ENCODE peak calls at places on chromosomes 7 and 10, in seven cellular contexts. K, H, U, G, Y, S and E are unnamed samples. For H3K27me3, the result is how much of the 10 kb centered on the place peaks cover.

GRCh38 chr10:72263613-72264241 is 10.0 kb upstream of the DDIT4 start:
- DNase-seq in K (no peak), H (no peak), U (no peak), G (no peak), Y (no peak), S (no peak), E (no peak)

GRCh38 chr7:130695840-130696239 is 9.5 kb upstream of the TSGA13 start:
- DNase-seq in K (no peak), H (peak), U (no peak), G (peak), Y (peak), S (no peak), E (peak)

GRCh38 chr7:68438811-68439210 is 1159.5 kb upstream of the AUTS2 start:
- DNase-seq in K (no peak), H (no peak), U (no peak), G (no peak), Y (no peak), S (no peak), E (no peak)

GRCh38 chr7:94510582-94511456 is 1.2 kb downstream of the CASD1 start:
- DNase-seq in K (peak), H (peak), U (peak), G (peak), Y (peak), S (no peak), E (peak)

GRCh38 chr7:47591655-47592572 is 10.0 kb upstream of the TNS3 start:
- DNase-seq in K (no peak), H (no peak), U (no peak), G (peak), Y (peak), S (peak), E (peak)

GRCh38 chr7:5514440-5515035 is 90.9 kb upstream of the TNRC18 start:
- DNase-seq in K (no peak), H (no peak), U (no peak), G (no peak), Y (peak), S (peak), E (peak)

GRCh38 chr7:100489824-100490223 is 6.1 kb downstream of the NYAP1 start:
- DNase-seq in K (peak), H (peak), U (peak), G (peak), Y (peak), S (peak), E (peak)

GRCh38 chr7:51010534-51010933 is 227.8 kb upstream of the GRB10 start:
- DNase-seq in K (no peak), H (no peak), U (no peak), G (no peak), Y (no peak), S (no peak), E (no peak)

GRCh38 chr7:116525913-116526857 is 1.3 kb downstream of the CAV1 start:
- DNase-seq in K (no peak), H (peak), U (peak), G (peak), Y (peak), S (peak), E (peak)

GRCh38 chr7:2521952-2522591 is 2.5 kb downstream of the LFNG start:
- DNase-seq in K (no peak), H (no peak), U (no peak), G (no peak), Y (no peak), S (peak), E (peak)

GRCh38 chr10:124657806-124658205 is 86.4 kb downstream of the FAM53B start:
- DNase-seq in K (no peak), H (no peak), U (no peak), G (no peak), Y (peak), S (no peak), E (peak)

GRCh38 chr7:103640031-103640779 is 194.2 kb upstream of the SLC26A5 start:
- DNase-seq in K (no peak), H (no peak), U (no peak), G (no peak), Y (peak), S (no peak), E (no peak)

GRCh38 chr10:59805043-59805442 is 51.8 kb upstream of the MRLN start:
- DNase-seq in K (peak), H (peak), U (peak), G (peak), Y (peak), S (no peak), E (peak)

GRCh38 chr10:84138478-84139125 is 707 bp upstream of the GHITM start:
- DNase-seq in K (no peak), H (no peak), U (no peak), G (no peak), Y (peak), S (no peak), E (peak)

GRCh38 chr10:104080762-104081161 is 4.9 kb downstream of the COL17A1 start:
- DNase-seq in K (no peak), H (peak), U (no peak), G (peak), Y (peak), S (no peak), E (peak)

GRCh38 chr10:364267-364775 is 229.1 kb downstream of the ZMYND11 start:
- DNase-seq in K (no peak), H (no peak), U (no peak), G (no peak), Y (no peak), S (no peak), E (no peak)

GRCh38 chr7:102122026-102122425 is 164.6 kb upstream of the SH2B2 start:
- DNase-seq in K (no peak), H (no peak), U (no peak), G (no peak), Y (peak), S (no peak), E (peak)

GRCh38 chr10:22629843-22630228 is 84.5 kb downstream of the PIP4K2A start:
- DNase-seq in K (no peak), H (no peak), U (no peak), G (peak), Y (no peak), S (no peak), E (peak)

GRCh38 chr10:22630229-22631174 is 83.9 kb downstream of the PIP4K2A start:
- DNase-seq in K (no peak), H (no peak), U (no peak), G (peak), Y (peak), S (no peak), E (peak)

GRCh38 chr10:22631646-22632278 is 82.6 kb downstream of the PIP4K2A start:
- DNase-seq in K (no peak), H (no peak), U (no peak), G (no peak), Y (peak), S (peak), E (peak)

GRCh38 chr10:22633106-22633505 is 81.3 kb downstream of the PIP4K2A start:
- DNase-seq in K (no peak), H (no peak), U (no peak), G (no peak), Y (no peak), S (peak), E (no peak)

DNA sequence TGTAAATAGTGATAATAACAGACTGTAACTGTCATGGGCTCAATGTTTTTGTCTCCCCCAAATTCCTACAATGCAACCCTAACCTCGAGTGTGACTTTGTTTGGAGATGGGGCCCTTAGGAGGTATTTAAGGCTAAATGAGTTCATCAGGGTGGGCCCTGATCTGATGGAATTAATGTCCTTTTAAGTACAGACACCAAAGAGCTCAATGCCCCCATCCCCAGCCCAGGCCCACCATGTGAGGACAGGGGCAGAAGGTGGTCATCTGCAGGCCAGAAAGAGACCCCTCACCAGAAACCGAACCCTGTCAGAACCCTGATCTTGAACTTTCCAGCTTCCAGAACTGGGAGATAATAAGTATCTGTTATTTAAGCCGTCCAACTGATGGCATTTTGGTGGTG is 83.2 kb downstream of the PIP4K2A start:
- DNase-seq in K (no peak), H (no peak), U (no peak), G (no peak), Y (no peak), S (no peak), E (no peak)
- H3K9ac ChIP-seq in K (no peak), H (no peak), U (no peak), G (no peak), Y (no peak), S (no peak), E (no peak)

GRCh38 chr10:50992972-50993766 is 81.1 kb upstream of the PRKG1 start:
- DNase-seq in K (no peak), H (no peak), U (peak), G (peak), Y (peak), S (no peak), E (peak)
- H3K27me3 ChIP-seq in K (under half), H (under half), U (under half), G (under half), Y (under half), S (under half), E (under half)

GRCh38 chr10:130905386-130905785 is 406.1 kb downstream of the TCERG1L start:
- DNase-seq in K (no peak), H (no peak), U (no peak), G (no peak), Y (no peak), S (no peak), E (no peak)
- H3K18ac ChIP-seq in K (no peak), H (no peak), U (no peak), G (no peak), Y (no peak), S (no peak), E (no peak)

GRCh38 chr10:35391954-35392262 is 55.6 kb downstream of the CCNY start:
- DNase-seq in K (no peak), H (no peak), U (no peak), G (no peak), Y (no peak), S (no peak), E (no peak)

GRCh38 chr10:35392482-35393230 is 56.3 kb downstream of the CCNY start:
- DNase-seq in K (no peak), H (no peak), U (no peak), G (no peak), Y (no peak), S (no peak), E (no peak)

GRCh38 chr10:35390843-35391152 is 54.5 kb downstream of the CCNY start:
- DNase-seq in K (no peak), H (no peak), U (no peak), G (no peak), Y (no peak), S (no peak), E (no peak)

GRCh38 chr10:35390441-35390840 is 54.1 kb downstream of the CCNY start:
- DNase-seq in K (no peak), H (no peak), U (no peak), G (no peak), Y (no peak), S (no peak), E (no peak)

DNA sequence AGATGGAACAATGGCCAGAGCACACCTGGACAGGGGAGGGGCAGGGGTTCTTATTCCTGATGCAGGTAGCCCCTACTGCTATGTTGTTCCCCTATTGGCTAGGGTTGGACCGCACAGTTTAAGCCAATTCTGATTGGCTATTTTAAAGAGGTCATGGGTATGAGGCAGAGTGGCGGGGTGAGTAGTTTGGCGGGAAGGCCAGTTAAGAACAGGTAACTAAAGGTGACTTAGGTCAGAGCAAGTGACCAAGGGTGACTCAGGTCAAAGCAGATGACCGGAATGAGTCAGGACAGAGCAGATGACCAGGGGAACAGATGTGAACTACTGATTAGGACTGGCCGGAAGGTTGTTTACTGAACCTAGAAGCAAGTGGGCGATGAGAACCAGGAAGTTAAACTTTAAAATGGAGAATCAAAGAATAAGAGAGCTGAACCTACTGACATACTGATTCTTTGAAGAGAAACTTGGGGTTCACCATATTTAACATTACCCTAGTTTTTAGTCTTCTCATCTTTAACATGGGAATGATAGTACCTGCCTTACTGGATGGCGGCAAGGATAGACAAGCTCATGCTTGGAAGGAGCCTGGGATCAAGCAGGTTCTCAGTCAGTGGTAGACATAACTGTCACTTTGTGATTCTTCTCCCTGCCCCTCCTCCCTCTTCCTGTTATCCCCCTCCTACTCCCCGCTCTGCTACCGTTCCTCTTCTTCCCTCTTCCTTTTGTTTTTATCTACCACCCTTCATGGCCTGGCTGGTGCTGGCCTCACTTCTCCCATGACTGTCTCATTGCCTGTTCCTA is 55.0 kb downstream of the CCNY start:
- DNase-seq in K (no peak), H (no peak), U (no peak), G (no peak), Y (no peak), S (peak), E (no peak)
- H3K9ac ChIP-seq in K (no peak), H (no peak), U (no peak), G (no peak), Y (no peak), S (no peak), E (no peak)

DNA sequence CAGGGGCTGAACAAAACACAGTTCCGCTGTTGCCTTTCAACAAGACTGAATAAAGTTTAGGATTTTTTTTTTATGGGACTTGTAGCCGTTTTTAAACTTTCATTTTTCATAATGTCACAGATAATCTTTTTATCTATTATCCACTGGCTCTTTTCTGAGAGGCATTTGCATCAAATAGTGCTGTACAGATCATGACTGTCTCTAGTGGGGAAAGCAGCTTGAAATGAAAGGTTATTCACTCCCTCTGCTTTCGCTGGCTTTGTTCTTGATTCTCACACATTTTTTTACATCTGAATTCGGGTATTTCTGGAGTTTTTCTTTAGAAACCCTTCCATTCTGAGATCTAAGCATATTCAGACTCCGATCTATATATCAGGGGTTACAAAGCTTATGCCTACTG is 543.3 kb upstream of the GALNT17 start:
- DNase-seq in K (no peak), H (no peak), U (no peak), G (no peak), Y (no peak), S (no peak), E (no peak)
- H3K27me3 ChIP-seq in K (under half), H (under half), U (under half), G (under half), Y (under half), S (under half), E (under half)

GRCh38 chr10:97366572-97366971 is 32.0 kb upstream of the FRAT2 start:
- DNase-seq in K (no peak), H (no peak), U (no peak), G (no peak), Y (no peak), S (no peak), E (no peak)
- H3K18ac ChIP-seq in K (no peak), H (no peak), U (no peak), G (no peak), Y (no peak), S (no peak), E (no peak)

GRCh38 chr10:102796407-102797176 is 40.6 kb downstream of the CYP17A1 start:
- DNase-seq in K (no peak), H (no peak), U (no peak), G (no peak), Y (peak), S (no peak), E (peak)
- H3K9ac ChIP-seq in K (no peak), H (peak), U (no peak), G (no peak), Y (no peak), S (no peak), E (peak)